ENCODE peak calls at places on chromosomes 1 and 21, in six cellular contexts. X is right lobe of liver, O is stomach, I is thoracic aorta, B is left lung, S is gastrocnemius medialis. W is an unnamed sample. For H3K4me1, the result is how much of the 10 kb centered on the place peaks cover.

GRCh38 chr1:149995927-149996326 is 14.6 kb downstream of the OTUD7B start:
- DNase-seq in X (no peak), O (no peak), I (no peak), B (no peak), S (no peak), W (no peak)

GRCh38 chr1:211326528-211327340 is at the start of gene TRAF5:
- DNase-seq in X (peak), O (peak), I (no peak), B (peak), S (peak), W (no peak)

GRCh38 chr21:42550817-42551216 is 37.2 kb downstream of the SLC37A1 start:
- DNase-seq in X (no peak), O (peak), I (no peak), B (no peak), S (no peak), W (no peak)

GRCh38 chr1:48616710-48617109 is 144.7 kb upstream of the SPATA6 start:
- DNase-seq in X (no peak), O (no peak), I (no peak), B (no peak), S (no peak), W (no peak)

GRCh38 chr1:178937770-178938169 is 66.9 kb upstream of the ANGPTL1 start:
- DNase-seq in X (no peak), O (no peak), I (no peak), B (no peak), S (no peak), W (peak)

GRCh38 chr1:103025858-103026409 is 82.4 kb downstream of the COL11A1 start:
- DNase-seq in X (no peak), O (no peak), I (no peak), B (no peak), S (no peak), W (no peak)

GRCh38 chr1:172973424-172973823 is 77.3 kb downstream of the TNFSF18 start:
- DNase-seq in X (no peak), O (no peak), I (no peak), B (no peak), S (no peak), W (no peak)

GRCh38 chr1:220878223-220879081 is 791 bp upstream of the HLX start:
- DNase-seq in X (peak), O (no peak), I (no peak), B (no peak), S (no peak), W (no peak)

GRCh38 chr1:184387871-184388670 is 1.2 kb downstream of the C1orf21 start:
- DNase-seq in X (peak), O (peak), I (no peak), B (peak), S (peak), W (peak)

GRCh38 chr1:39462074-39462473 is 29.4 kb upstream of the BMP8A start:
- DNase-seq in X (no peak), O (no peak), I (no peak), B (no peak), S (no peak), W (no peak)

GRCh38 chr21:15064576-15065380 is at the start of gene NRIP1:
- DNase-seq in X (peak), O (peak), I (peak), B (peak), S (peak), W (peak)

GRCh38 chr1:7703321-7704213 is 67.5 kb upstream of the VAMP3 start:
- DNase-seq in X (no peak), O (no peak), I (no peak), B (peak), S (no peak), W (no peak)

GRCh38 chr1:167171286-167171929 is 49.3 kb upstream of the POU2F1 start:
- DNase-seq in X (no peak), O (no peak), I (no peak), B (no peak), S (no peak), W (no peak)

GRCh38 chr1:11134352-11135266 is 34.9 kb upstream of the EXOSC10 start:
- DNase-seq in X (peak), O (no peak), I (no peak), B (no peak), S (peak), W (no peak)

DNA sequence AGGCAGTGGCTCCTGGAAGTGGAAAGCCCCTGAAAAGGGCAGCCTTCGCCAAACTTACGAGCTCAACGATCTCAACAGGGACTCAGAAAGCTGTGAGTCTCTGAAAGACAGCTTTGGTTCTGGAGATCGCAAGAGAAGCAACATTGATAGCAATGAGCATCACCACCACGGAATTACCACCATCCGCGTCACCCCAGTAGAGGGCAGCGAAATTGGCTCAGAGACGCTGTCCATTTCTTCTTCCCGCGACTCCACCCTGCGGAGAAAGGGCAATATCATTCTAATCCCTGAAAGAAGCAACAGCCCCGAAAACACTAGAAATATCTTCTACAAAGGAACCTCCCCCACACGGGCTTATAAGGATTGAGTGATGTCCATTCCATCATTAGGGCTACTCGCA is 42.4 kb downstream of the PLPPR4 start:
- DNase-seq in X (no peak), O (no peak), I (no peak), B (no peak), S (no peak), W (no peak)
- TF ChIP-seq CTCF in X (no peak), O (no peak), I (no peak), B (no peak), S (no peak), W (no peak)

GRCh38 chr1:235650341-235651169 is 971 bp upstream of the GNG4 start:
- DNase-seq in X (peak), O (no peak), I (no peak), B (peak), S (no peak), W (peak)

GRCh38 chr1:235652364-235652763 is 2.8 kb upstream of the GNG4 start:
- DNase-seq in X (no peak), O (no peak), I (no peak), B (no peak), S (no peak), W (no peak)

GRCh38 chr1:235649722-235650163 is at the start of gene GNG4:
- DNase-seq in X (no peak), O (no peak), I (no peak), B (no peak), S (no peak), W (peak)

GRCh38 chr1:235648954-235649721 is 446 bp downstream of the GNG4 start:
- DNase-seq in X (no peak), O (peak), I (no peak), B (peak), S (no peak), W (peak)

GRCh38 chr1:235651170-235651806 is 1.7 kb upstream of the GNG4 start:
- DNase-seq in X (no peak), O (no peak), I (no peak), B (no peak), S (no peak), W (no peak)
- H3K4me3 ChIP-seq in X (no peak), O (no peak), I (no peak), B (no peak), S (peak), W (no peak)

DNA sequence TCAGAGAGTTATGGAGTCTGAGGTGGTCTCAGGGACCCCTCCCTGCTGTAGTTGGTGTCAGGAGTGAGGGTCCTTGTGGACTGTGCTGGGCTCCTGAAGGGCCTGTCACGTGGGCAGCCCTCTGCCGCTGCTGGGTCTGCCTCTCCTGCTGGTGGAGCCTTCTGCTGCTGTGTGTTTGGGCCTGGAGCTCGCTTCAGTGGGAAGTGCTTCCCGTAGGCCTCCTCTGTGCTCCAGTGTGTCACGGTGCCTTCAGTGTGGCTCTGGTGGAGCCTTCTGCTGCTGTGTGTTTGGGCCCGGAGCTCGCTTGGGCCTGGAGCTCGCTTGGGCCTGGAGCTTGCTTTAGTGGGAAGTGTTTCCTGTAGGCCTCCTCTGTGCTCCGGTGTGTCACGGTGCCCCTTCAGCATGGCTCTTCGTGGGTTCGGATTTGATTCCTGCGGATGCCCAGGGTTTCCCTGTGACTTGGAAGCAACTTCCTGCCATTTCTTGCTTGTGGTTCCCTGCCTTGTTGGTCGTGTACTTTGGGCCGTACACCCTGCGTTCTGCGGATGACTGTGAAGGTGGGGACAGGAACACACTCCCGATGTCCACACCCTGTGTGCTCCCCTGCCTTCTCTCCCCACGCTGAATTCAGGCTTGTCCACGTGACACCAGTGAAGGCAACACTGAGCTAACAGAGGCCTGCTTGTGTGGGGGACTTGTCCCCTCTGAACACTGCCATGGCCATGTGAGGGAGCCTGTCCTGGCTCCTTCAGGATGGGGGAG is 19.5 kb downstream of the C1orf174 start:
- DNase-seq in X (peak), O (no peak), I (no peak), B (peak), S (no peak), W (no peak)
- H3K4me1 ChIP-seq in X (under half), O (under half), I (under half), B (under half), S (under half), W (under half)

GRCh38 chr1:222347627-222348026 is 200.3 kb downstream of the HHIPL2 start:
- DNase-seq in X (no peak), O (no peak), I (no peak), B (no peak), S (no peak), W (no peak)

DNA sequence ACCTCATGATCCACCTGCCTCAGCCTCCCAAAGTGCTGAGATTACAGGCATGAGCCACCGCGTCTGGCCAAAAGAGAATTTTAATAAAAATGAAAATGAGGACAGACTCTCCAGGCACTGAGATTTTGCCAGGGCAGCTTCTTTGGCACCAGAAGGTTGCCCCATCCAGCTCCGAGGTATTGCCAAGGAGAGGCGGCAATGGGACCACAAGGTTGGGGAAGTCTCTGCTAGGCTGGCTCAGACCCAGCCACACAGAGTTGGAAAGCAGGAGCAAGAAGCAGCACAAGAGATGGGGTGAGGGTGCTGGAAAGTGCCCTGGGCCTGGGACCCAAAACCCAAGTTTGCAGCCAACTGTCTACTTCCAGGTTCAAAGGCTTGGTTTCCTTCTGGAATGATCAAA is 200.9 kb downstream of the HHIPL2 start:
- DNase-seq in X (no peak), O (no peak), I (no peak), B (no peak), S (no peak), W (no peak)
- TF ChIP-seq CTCF in X (no peak), O (no peak), I (no peak), B (no peak), S (no peak), W (no peak)

GRCh38 chr1:16386454-16387113 is 19.5 kb downstream of the SZRD1 start:
- DNase-seq in X (no peak), O (no peak), I (no peak), B (no peak), S (peak), W (no peak)

GRCh38 chr1:16383917-16384316 is 16.9 kb downstream of the SZRD1 start:
- DNase-seq in X (no peak), O (no peak), I (no peak), B (no peak), S (no peak), W (no peak)

GRCh38 chr1:16385659-16386453 is 18.8 kb downstream of the SZRD1 start:
- DNase-seq in X (no peak), O (no peak), I (no peak), B (no peak), S (peak), W (no peak)

GRCh38 chr1:16391408-16391807 is 24.4 kb downstream of the SZRD1 start:
- DNase-seq in X (no peak), O (no peak), I (no peak), B (no peak), S (no peak), W (no peak)

GRCh38 chr1:16387201-16388185 is 20.5 kb downstream of the SZRD1 start:
- DNase-seq in X (no peak), O (no peak), I (no peak), B (no peak), S (no peak), W (no peak)
- H3K4me3 ChIP-seq in X (peak), O (peak), I (peak), B (no peak), S (peak), W (peak)

GRCh38 chr1:26730695-26731094 is 34.9 kb downstream of the ARID1A start:
- DNase-seq in X (no peak), O (no peak), I (no peak), B (no peak), S (no peak), W (no peak)
- H3K4me1 ChIP-seq in X (under half), O (under half), I (half or more), B (half or more), S (under half), W (under half)